ENCODE peak calls at places on chromosomes 7 and 10, in nine cellular contexts. O is T1000, S is stromal cell of bone marrow, K is SJSA1, M is activated T-cell treated with anti-CD3 and anti-CD28 coated beads for 4 hours, E is NCI-H1105, N is caudate nucleus, D is epithelial cell of esophagus, Y is NCI-H774. R is an unnamed sample.

GRCh38 chr10:105109164-105109563 is 468.1 kb downstream of the SORCS3 start:
- DNase-seq in O (no peak), S (no peak), K (no peak), M (no peak), E (no peak), N (no peak), D (no peak), Y (no peak), R (no peak)

GRCh38 chr10:15344876-15345285 is 26.2 kb downstream of the FAM171A1 start:
- DNase-seq in O (no peak), S (no peak), K (no peak), M (no peak), E (peak; percentile 10), N (no peak), D (peak; percentile 66), Y (peak; percentile 77), R (no peak)

GRCh38 chr7:18421297-18422004 is 74.1 kb upstream of the HDAC9 start:
- DNase-seq in O (no peak), S (no peak), K (no peak), M (no peak), E (no peak), N (no peak), D (no peak), Y (no peak), R (no peak)

GRCh38 chr10:68231916-68232315 is at the start of gene ATOH7:
- DNase-seq in O (no peak), S (no peak), K (no peak), M (no peak), E (no peak), N (peak; percentile 13), D (no peak), Y (no peak), R (no peak)

GRCh38 chr10:129765664-129766550 is 198.2 kb downstream of the EBF3 start:
- DNase-seq in O (no peak), S (no peak), K (no peak), M (no peak), E (no peak), N (no peak), D (no peak), Y (no peak), R (no peak)

GRCh38 chr7:150631866-150632864 is at the start of gene GIMAP6:
- DNase-seq in O (no peak), S (no peak), K (no peak), M (no peak), E (no peak), N (no peak), D (no peak), Y (no peak), R (no peak)

GRCh38 chr7:41578700-41579099 is 124.2 kb downstream of the INHBA start:
- DNase-seq in O (no peak), S (no peak), K (peak; percentile 66), M (no peak), E (no peak), N (no peak), D (no peak), Y (no peak), R (no peak)

GRCh38 chr10:10591682-10592412 is 425.8 kb upstream of the CELF2 start:
- DNase-seq in O (no peak), S (no peak), K (no peak), M (no peak), E (no peak), N (no peak), D (no peak), Y (no peak), R (no peak)

GRCh38 chr7:41107330-41107937 is 595.5 kb downstream of the INHBA start:
- DNase-seq in O (no peak), S (no peak), K (no peak), M (no peak), E (no peak), N (no peak), D (peak; percentile 98), Y (no peak), R (no peak)

GRCh38 chr7:47795631-47796030 is 152.6 kb downstream of the PKD1L1 start:
- DNase-seq in O (no peak), S (peak; percentile 54), K (peak; percentile 76), M (no peak), E (no peak), N (no peak), D (no peak), Y (no peak), R (no peak)

GRCh38 chr10:109934958-109935793 is 11.9 kb upstream of the XPNPEP1 start:
- DNase-seq in O (no peak), S (peak; percentile 51), K (no peak), M (no peak), E (no peak), N (no peak), D (peak; percentile 50), Y (no peak), R (no peak)

GRCh38 chr10:112404612-112405011 is 30.7 kb downstream of the ACSL5 start:
- DNase-seq in O (no peak), S (no peak), K (no peak), M (no peak), E (no peak), N (no peak), D (peak; percentile 80), Y (no peak), R (no peak)

GRCh38 chr7:131183611-131184119 is 144.0 kb upstream of the MKLN1 start:
- DNase-seq in O (no peak), S (no peak), K (no peak), M (no peak), E (no peak), N (no peak), D (peak; percentile 81), Y (no peak), R (no peak)

GRCh38 chr7:156929789-156930539 is 19.5 kb upstream of the NOM1 start:
- DNase-seq in O (no peak), S (no peak), K (no peak), M (no peak), E (no peak), N (no peak), D (no peak), Y (no peak), R (no peak)

GRCh38 chr7:479948-480499 is 39.6 kb downstream of the PDGFA start:
- DNase-seq in O (no peak), S (no peak), K (no peak), M (no peak), E (no peak), N (no peak), D (peak; percentile 58), Y (no peak), R (peak; percentile 4)

GRCh38 chr7:77246031-77246430 is 46.4 kb upstream of the FGL2 start:
- DNase-seq in O (no peak), S (no peak), K (peak; percentile 55), M (no peak), E (no peak), N (no peak), D (no peak), Y (no peak), R (no peak)

GRCh38 chr7:27339478-27339877 is 96.9 kb downstream of the EVX1 start:
- DNase-seq in O (no peak), S (no peak), K (no peak), M (no peak), E (no peak), N (no peak), D (no peak), Y (no peak), R (no peak)

GRCh38 chr7:112596981-112597380 is 116.2 kb downstream of the LSMEM1 start:
- DNase-seq in O (no peak), S (no peak), K (no peak), M (no peak), E (no peak), N (no peak), D (no peak), Y (no peak), R (no peak)

GRCh38 chr7:130937016-130937415 is 203.0 kb upstream of the KLF14 start:
- DNase-seq in O (no peak), S (no peak), K (no peak), M (no peak), E (no peak), N (no peak), D (no peak), Y (no peak), R (no peak)

GRCh38 chr7:100358027-100358856 is at the start of gene PILRB:
- DNase-seq in O (no peak), S (no peak), K (no peak), M (no peak), E (no peak), N (no peak), D (no peak), Y (no peak), R (no peak)

GRCh38 chr7:156675721-156676120 is 35.1 kb downstream of the RNF32 start:
- DNase-seq in O (no peak), S (no peak), K (no peak), M (no peak), E (no peak), N (no peak), D (no peak), Y (no peak), R (no peak)

GRCh38 chr10:689433-690226 is at the start of gene DIP2C:
- DNase-seq in O (peak; percentile 9), S (peak; percentile 66), K (peak; percentile 57), M (no peak), E (peak; percentile 38), N (peak; percentile 32), D (peak; percentile 37), Y (peak; percentile 82), R (peak; percentile 77)

GRCh38 chr7:132997505-132997904 is 84.4 kb downstream of the CHCHD3 start:
- DNase-seq in O (no peak), S (no peak), K (no peak), M (no peak), E (no peak), N (no peak), D (no peak), Y (no peak), R (no peak)

GRCh38 chr10:126646101-126646500 is 24.4 kb downstream of the C10orf90 start:
- DNase-seq in O (peak; percentile 46), S (no peak), K (no peak), M (no peak), E (no peak), N (no peak), D (peak; percentile 29), Y (no peak), R (no peak)

GRCh38 chr7:44767912-44768662 is 19.4 kb downstream of the ZMIZ2 start:
- DNase-seq in O (no peak), S (no peak), K (no peak), M (no peak), E (no peak), N (peak; percentile 28), D (no peak), Y (no peak), R (peak; percentile 43)

GRCh38 chr10:5644930-5645329 is 21.5 kb downstream of the ASB13 start:
- DNase-seq in O (no peak), S (no peak), K (no peak), M (no peak), E (no peak), N (no peak), D (no peak), Y (no peak), R (no peak)

GRCh38 chr7:117171106-117171505 is 151.8 kb downstream of the WNT2 start:
- DNase-seq in O (no peak), S (no peak), K (no peak), M (no peak), E (no peak), N (no peak), D (no peak), Y (no peak), R (no peak)

GRCh38 chr10:75071756-75072155 is 39.7 kb upstream of the SAMD8 start:
- DNase-seq in O (no peak), S (no peak), K (no peak), M (no peak), E (no peak), N (no peak), D (no peak), Y (no peak), R (no peak)

GRCh38 chr10:1074063-1074747 is 18.0 kb downstream of the WDR37 start:
- DNase-seq in O (no peak), S (no peak), K (no peak), M (no peak), E (no peak), N (no peak), D (no peak), Y (no peak), R (no peak)

GRCh38 chr10:114795039-114795438 is 26.5 kb upstream of the FHIP2A start:
- DNase-seq in O (no peak), S (no peak), K (no peak), M (no peak), E (no peak), N (no peak), D (no peak), Y (no peak), R (peak; percentile 16)

GRCh38 chr7:2336626-2337025 is 18.0 kb upstream of the EIF3B start:
- DNase-seq in O (no peak), S (no peak), K (no peak), M (no peak), E (no peak), N (no peak), D (no peak), Y (no peak), R (no peak)

R was measured in BE2C.